ENCODE peak calls at places on chromosomes 16 and 17, in four cellular contexts. D is hypothalamus, Q is fibroblast of mammary gland, I is cardiac septum. T is an unnamed sample.

GRCh38 chr16:74099530-74099929 is 197.1 kb upstream of the PSMD7 start:
- DNase-seq in Q (no peak), I (no peak), D (no peak), T (no peak)

GRCh38 chr17:1154704-1155103 is 25.1 kb downstream of the ABR start:
- DNase-seq in Q (no peak), D (peak; percentile 78), I (no peak), T (no peak)

GRCh38 chr17:35187481-35187880 is 6.7 kb downstream of the SLC35G3 start:
- DNase-seq in Q (no peak), I (no peak), D (no peak), T (no peak)

GRCh38 chr17:33370384-33370783 is 77.3 kb upstream of the ASIC2 start:
- DNase-seq in I (no peak), D (no peak), Q (no peak), T (no peak)

GRCh38 chr16:77310877-77311276 is 111.7 kb downstream of the SYCE1L start:
- DNase-seq in D (no peak), I (no peak), Q (no peak), T (no peak)

GRCh38 chr17:66843606-66844005 is 8.7 kb downstream of the CACNG5 start:
- DNase-seq in Q (no peak), I (no peak), D (no peak), T (no peak)

GRCh38 chr17:45307290-45308015 is 9.4 kb downstream of the MAP3K14 start:
- DNase-seq in I (no peak), D (no peak), Q (peak; percentile 95), T (peak; percentile 77)

GRCh38 chr16:12811441-12812198 is 7.9 kb upstream of the CPPED1 start:
- DNase-seq in I (no peak), D (no peak), Q (no peak), T (no peak)

GRCh38 chr17:63838586-63839184 is 3.8 kb downstream of the SMARCD2 start:
- DNase-seq in D (peak; percentile 77), I (peak; percentile 91), Q (peak; percentile 95), T (peak; percentile 97)

GRCh38 chr17:58245428-58246103 is 7.2 kb downstream of the LPO start:
- DNase-seq in I (no peak), Q (peak; percentile 8), D (no peak), T (no peak)

GRCh38 chr17:20993863-20994778 is 48.7 kb downstream of the USP22 start:
- DNase-seq in I (peak; percentile 47), D (no peak), Q (no peak), T (no peak)

GRCh38 chr16:67552476-67552875 is 9.8 kb upstream of the CTCF start:
- DNase-seq in Q (no peak), D (no peak), I (no peak), T (no peak)

GRCh38 chr16:49441366-49441780 is 67.8 kb downstream of the C16orf78 start:
- DNase-seq in Q (no peak), I (peak; percentile 84), D (peak; percentile 19), T (no peak)

GRCh38 chr17:67132366-67132765 is 88.0 kb downstream of the CACNG1 start:
- DNase-seq in D (no peak), I (no peak), Q (no peak), T (no peak)